ENCODE peak calls at places on chromosomes 13 and 19, in seven cellular contexts. D is Panc1, X is GM23338, H is adipocyte, Y is BE2C, A is mesenchymal stem cell, G is PC-3. F is an unnamed sample.

GRCh38 chr19:54464624-54465266 is 1.2 kb upstream of the LENG9 start:
- DNase-seq in A (peak; percentile 90), X (peak; percentile 98), H (peak; percentile 90), D (no peak), Y (peak; percentile 91), G (peak; percentile 93), F (peak; percentile 80)

GRCh38 chr13:37241786-37242185 is 136.3 kb upstream of the CSNK1A1L start:
- DNase-seq in D (no peak), G (no peak), X (no peak), A (peak; percentile 9), Y (no peak), H (no peak), F (peak; percentile 29)

GRCh38 chr13:110713981-110714797 is 689 bp downstream of the ING1 start:
- DNase-seq in D (no peak), G (peak; percentile 14), H (peak; percentile 71), Y (peak; percentile 58), A (peak; percentile 55), X (peak; percentile 53), F (peak; percentile 40)

GRCh38 chr13:51955841-51956603 is 55.2 kb downstream of the ATP7B start:
- DNase-seq in D (no peak), G (no peak), X (no peak), A (peak; percentile 5), H (no peak), Y (no peak), F (no peak)

GRCh38 chr19:40147693-40148347 is 43.4 kb upstream of the MAP3K10 start:
- DNase-seq in X (peak; percentile 8), Y (no peak), A (peak; percentile 79), D (peak; percentile 100), G (peak; percentile 50), H (peak; percentile 74), F (peak; percentile 49)

GRCh38 chr13:113010510-113010865 is 41.5 kb downstream of the MCF2L start:
- DNase-seq in A (no peak), H (no peak), Y (no peak), G (no peak), X (no peak), D (no peak), F (no peak)

GRCh38 chr13:20457670-20458069 is 68.0 kb downstream of the CRYL1 start:
- DNase-seq in Y (no peak), A (no peak), H (no peak), X (no peak), D (no peak), G (no peak), F (no peak)

GRCh38 chr19:44903602-44904425 is 1.8 kb upstream of the APOE start:
- DNase-seq in X (peak; percentile 80), G (peak; percentile 50), H (peak; percentile 78), A (peak; percentile 62), D (no peak), Y (peak; percentile 82), F (peak; percentile 69)

GRCh38 chr19:43290568-43291359 is 21.4 kb upstream of the PSG9 start:
- DNase-seq in A (peak; percentile 3), H (no peak), Y (no peak), X (peak; percentile 32), G (no peak), D (no peak), F (no peak)

GRCh38 chr13:113658836-113659235 is 838 bp upstream of the ATP4B start:
- DNase-seq in A (no peak), D (no peak), H (no peak), Y (peak; percentile 7), G (no peak), X (no peak), F (no peak)

GRCh38 chr13:32378012-32378411 is 49.9 kb downstream of the N4BP2L1 start:
- DNase-seq in H (no peak), G (no peak), X (no peak), Y (no peak), A (no peak), D (no peak), F (no peak)

GRCh38 chr13:114141261-114141996 is 9.0 kb upstream of the RASA3 start:
- DNase-seq in X (no peak), A (no peak), Y (no peak), G (no peak), D (no peak), H (no peak), F (no peak)

GRCh38 chr19:17103177-17103576 is 27.6 kb downstream of the MYO9B start:
- DNase-seq in H (peak; percentile 34), Y (no peak), X (peak; percentile 90), D (no peak), A (peak; percentile 58), G (peak; percentile 58), F (peak; percentile 45)

GRCh38 chr19:524062-524674 is 7.4 kb upstream of the CDC34 start:
- DNase-seq in D (no peak), H (no peak), G (no peak), X (no peak), A (peak; percentile 29), Y (no peak), F (peak; percentile 24)

GRCh38 chr13:109720758-109721184 is 65.6 kb downstream of the IRS2 start:
- DNase-seq in A (no peak), G (no peak), X (no peak), D (no peak), H (no peak), Y (no peak), F (no peak)

GRCh38 chr19:31413353-31413752 is 64.1 kb upstream of the TSHZ3 start:
- DNase-seq in H (no peak), D (no peak), X (no peak), G (no peak), A (no peak), Y (no peak), F (no peak)

GRCh38 chr19:8494158-8494557 is 8.3 kb downstream of the PRAM1 start:
- DNase-seq in D (no peak), Y (no peak), X (peak; percentile 39), A (peak; percentile 18), G (no peak), H (no peak), F (no peak)

GRCh38 chr19:16168465-16169081 is 4.8 kb downstream of the CIB3 start:
- DNase-seq in X (peak; percentile 13), A (peak; percentile 7), D (no peak), G (peak; percentile 61), H (no peak), Y (no peak), F (peak; percentile 54)

DNA sequence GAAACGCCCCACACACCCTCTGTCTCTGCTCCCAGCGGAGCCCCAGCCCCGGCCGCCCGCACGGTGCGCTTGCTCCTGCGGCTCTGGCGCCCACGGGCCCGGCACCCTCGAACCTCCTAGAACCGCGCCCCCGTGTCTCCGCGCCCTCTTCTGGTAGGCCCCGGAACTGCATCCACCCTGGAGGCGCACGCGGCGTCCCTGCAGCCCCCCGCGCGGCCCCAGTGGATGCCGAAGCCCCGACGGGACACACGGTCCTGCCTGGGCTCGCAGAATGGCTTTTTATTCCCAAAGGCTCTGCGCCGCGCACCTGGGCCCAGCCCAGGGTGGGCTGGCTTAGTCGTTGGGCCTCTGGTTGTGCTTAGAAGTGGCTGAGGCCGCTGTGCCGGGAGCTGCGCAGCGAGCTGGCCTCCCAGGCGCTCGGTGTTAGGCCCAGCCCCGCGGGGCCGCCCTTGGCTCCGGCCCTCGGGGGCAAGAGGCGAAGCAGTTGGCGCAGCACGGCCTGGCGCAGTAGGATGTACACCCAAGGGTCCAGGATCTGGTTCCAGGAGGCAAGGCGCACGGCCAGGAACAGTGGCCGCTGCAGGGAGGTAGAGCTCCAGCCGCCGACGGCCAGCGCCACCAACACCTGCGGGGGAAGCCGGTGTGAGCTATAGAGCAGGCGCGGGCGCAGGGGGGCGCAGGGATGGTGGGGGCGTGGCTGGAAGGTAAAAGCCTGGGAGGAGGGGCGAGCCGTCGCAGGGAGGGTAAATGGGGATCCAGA is 2.8 kb downstream of the PTGER1 start:
- DNase-seq in G (peak; percentile 72), D (no peak), X (peak; percentile 92), A (peak; percentile 66), H (peak; percentile 84), Y (peak; percentile 85), F (no peak)
- H3K4me3 ChIP-seq in G (peak overlapping the region; percentile 50), D (no peak overlapping the region), X (peak overlapping the region; percentile 65), A (no peak overlapping the region), H (no peak overlapping the region), Y (peak overlapping the region; percentile 43), F (no peak overlapping the region)

GRCh38 chr13:97342936-97343335 is 91.0 kb upstream of the RAP2A start:
- DNase-seq in D (no peak), G (no peak), Y (no peak), X (no peak), H (no peak), A (no peak), F (no peak)
- H3K36me3 ChIP-seq in D (peaks cover 16% of the 10 kb centered on the region), G (no peaks in the 10 kb centered on the region), Y (peaks cover 15% of the 10 kb centered on the region), X (no peaks in the 10 kb centered on the region), H (peaks cover 38% of the 10 kb centered on the region), A (peaks cover 27% of the 10 kb centered on the region), F (peaks cover 19% of the 10 kb centered on the region)

DNA sequence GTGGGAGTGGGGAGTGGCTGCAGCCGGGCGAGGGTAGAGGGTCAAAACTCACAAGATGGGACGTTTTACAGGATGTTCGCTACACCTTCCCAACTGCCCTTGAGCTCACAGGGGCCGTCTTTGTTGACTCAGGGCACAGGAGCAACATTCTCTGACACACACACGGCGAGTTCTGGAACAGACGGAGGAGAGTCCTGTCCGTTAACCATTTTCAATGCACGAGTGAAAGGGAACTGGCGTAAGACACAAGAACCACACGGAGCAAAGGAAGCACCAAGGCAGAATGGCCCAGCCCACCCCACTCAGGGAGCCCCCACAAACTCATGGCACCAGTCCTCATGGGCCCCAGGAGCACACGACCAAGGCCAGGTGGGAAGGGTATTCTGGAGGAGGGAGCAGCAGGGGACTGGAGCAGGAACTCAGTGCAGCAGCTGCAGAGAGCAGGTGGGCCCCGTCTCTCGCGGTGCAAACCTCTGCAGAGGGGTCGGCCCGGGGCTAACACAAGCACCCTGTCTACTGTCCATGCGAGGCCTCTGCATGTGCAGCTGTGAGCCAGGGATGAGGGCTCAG is 37.9 kb upstream of the ISYNA1 start:
- DNase-seq in H (no peak), X (no peak), G (no peak), D (no peak), A (no peak), Y (no peak), F (no peak)
- H3K4me3 ChIP-seq in H (no peak overlapping the region), X (no peak overlapping the region), G (no peak overlapping the region), D (no peak overlapping the region), A (no peak overlapping the region), Y (no peak overlapping the region), F (no peak overlapping the region)

GRCh38 chr19:18832331-18833140 is 777 bp downstream of the UPF1 start:
- DNase-seq in H (peak; percentile 61), D (no peak), A (peak; percentile 51), Y (no peak), G (peak; percentile 16), X (peak; percentile 70), F (peak; percentile 18)
- H3K36me3 ChIP-seq in H (peaks cover 4% of the 10 kb centered on the region), D (peaks cover 3% of the 10 kb centered on the region), A (peaks cover 12% of the 10 kb centered on the region), Y (peaks cover 17% of the 10 kb centered on the region), G (peaks cover 8% of the 10 kb centered on the region), X (peaks cover 10% of the 10 kb centered on the region), F (peaks cover 5% of the 10 kb centered on the region)

DNA sequence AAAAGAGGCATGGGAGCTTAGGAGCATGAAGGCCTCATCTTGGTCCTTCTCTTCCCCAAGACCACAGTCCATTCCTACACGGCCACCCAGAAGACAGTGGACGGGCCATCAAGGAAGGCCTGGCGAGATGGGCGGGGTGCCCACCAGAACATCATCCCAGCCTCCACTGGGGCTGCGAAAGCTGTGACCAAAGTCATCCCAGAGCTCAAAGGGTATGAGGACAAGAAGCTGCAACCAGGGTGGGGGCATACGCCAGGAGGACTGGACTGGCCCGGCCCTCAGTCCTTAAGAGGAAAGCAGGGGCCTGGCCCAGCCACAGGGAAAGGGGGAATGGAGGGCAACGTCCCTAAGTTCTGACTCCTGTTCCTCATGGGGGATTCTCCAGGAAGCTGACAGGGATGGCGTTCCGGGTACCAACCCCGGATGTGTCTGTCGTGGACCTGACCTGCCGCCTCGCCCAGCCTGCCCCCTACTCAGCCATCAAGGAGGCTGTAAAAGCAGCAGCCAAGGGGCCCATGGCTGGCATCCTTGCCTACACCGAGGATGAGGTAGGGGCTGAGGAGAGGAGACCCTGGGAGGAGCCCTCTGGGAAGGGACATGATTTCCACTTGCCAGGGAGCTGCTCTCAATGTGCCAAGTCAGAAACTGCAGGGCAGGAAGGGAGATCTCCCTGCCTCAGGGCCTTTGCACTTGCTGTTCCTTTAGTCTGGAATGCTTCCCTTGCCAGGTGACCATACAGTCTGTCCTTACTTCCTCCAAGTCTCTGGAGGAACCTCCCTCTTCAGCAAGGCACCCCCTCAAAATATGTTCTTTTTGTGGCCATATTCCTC is 1.9 kb upstream of the TMEM147 start:
- DNase-seq in X (no peak), H (no peak), D (no peak), G (no peak), Y (no peak), A (no peak), F (no peak)
- H3K4me3 ChIP-seq in X (peak overlapping the region; percentile 99), H (peak overlapping the region; percentile 97), D (peak overlapping the region; percentile 79), G (no peak overlapping the region), Y (no peak overlapping the region), A (peak overlapping the region; percentile 96), F (no peak overlapping the region)

F was measured in brain microvascular endothelial cell.